ENCODE peak calls at places on chromosomes 5 and 9, in six cellular contexts. A, B, T, K, M and N are unnamed samples.

GRCh38 chr9:129124507-129125069 is 13.4 kb downstream of the PTPA start:
- DNase-seq in A (no peak), B (no peak), T (no peak), K (no peak), M (no peak), N (no peak)

GRCh38 chr9:127905788-127906191 is 6.4 kb upstream of the ST6GALNAC6 start:
- DNase-seq in A (no peak), B (peak), T (no peak), K (no peak), M (no peak), N (no peak)

GRCh38 chr9:100573655-100574260 is 4.1 kb upstream of the CAVIN4 start:
- DNase-seq in A (no peak), B (no peak), T (no peak), K (no peak), M (no peak), N (no peak)

GRCh38 chr5:147532157-147532556 is 22.3 kb upstream of the DPYSL3 start:
- DNase-seq in A (no peak), B (no peak), T (no peak), K (no peak), M (no peak), N (no peak)

GRCh38 chr9:88658311-88658822 is 123.4 kb downstream of the NXNL2 start:
- DNase-seq in A (no peak), B (no peak), T (no peak), K (no peak), M (no peak), N (no peak)

GRCh38 chr9:137141050-137141810 is 2.3 kb downstream of the GRIN1 start:
- DNase-seq in A (no peak), B (no peak), T (no peak), K (no peak), M (no peak), N (peak)

GRCh38 chr5:139663752-139664151 is 15.6 kb downstream of the CXXC5 start:
- DNase-seq in A (no peak), B (no peak), T (no peak), K (no peak), M (no peak), N (no peak)

GRCh38 chr9:128321343-128321742 is 904 bp downstream of the TRUB2 start:
- DNase-seq in A (no peak), B (no peak), T (no peak), K (no peak), M (no peak), N (no peak)

GRCh38 chr5:11903614-11904269 is 504 bp downstream of the CTNND2 start:
- DNase-seq in A (peak), B (peak), T (no peak), K (peak), M (no peak), N (no peak)

GRCh38 chr5:15574806-15575205 is 74.8 kb downstream of the FBXL7 start:
- DNase-seq in A (no peak), B (no peak), T (no peak), K (no peak), M (no peak), N (no peak)

GRCh38 chr9:127116946-127117345 is 5.5 kb downstream of the ANGPTL2 start:
- DNase-seq in A (no peak), B (peak), T (no peak), K (no peak), M (no peak), N (no peak)

GRCh38 chr5:158135682-158136176 is 276.8 kb upstream of the CLINT1 start:
- DNase-seq in A (peak), B (no peak), T (no peak), K (peak), M (no peak), N (no peak)

GRCh38 chr9:68747043-68747533 is 42.0 kb downstream of the PIP5K1B start:
- DNase-seq in A (no peak), B (no peak), T (no peak), K (no peak), M (no peak), N (no peak)

DNA sequence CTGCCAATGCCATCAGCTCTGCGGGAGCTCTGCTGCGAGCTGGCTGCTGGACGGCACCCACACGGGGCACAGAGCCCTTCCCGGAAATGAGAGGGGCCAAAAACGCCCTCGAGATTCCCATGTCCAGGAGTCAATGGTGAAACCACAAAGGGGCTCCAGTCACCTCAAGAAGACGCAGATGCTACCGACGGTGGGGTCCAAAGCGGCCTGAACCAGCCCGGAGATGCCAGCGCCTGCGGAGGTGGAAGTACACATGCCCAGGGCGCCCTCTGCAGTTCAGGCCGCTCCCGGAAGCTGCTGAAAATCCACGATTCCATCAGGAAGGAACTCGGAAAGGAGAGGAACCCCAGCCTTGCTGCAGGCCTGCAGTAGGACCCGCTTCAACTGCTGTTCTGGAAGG is 82.4 kb upstream of the SELENOP start:
- DNase-seq in A (peak), B (no peak), T (no peak), K (no peak), M (no peak), N (no peak)
- TF ChIP-seq CTCF in A (peak), B (no peak), T (no peak), K (peak), M (peak), N (no peak)

GRCh38 chr9:36817160-36817834 is 216.8 kb downstream of the PAX5 start:
- DNase-seq in A (no peak), B (no peak), T (no peak), K (no peak), M (no peak), N (no peak)

GRCh38 chr9:36815566-36816348 is 218.3 kb downstream of the PAX5 start:
- DNase-seq in A (no peak), B (no peak), T (no peak), K (no peak), M (no peak), N (no peak)

GRCh38 chr9:36818242-36818938 is 215.7 kb downstream of the PAX5 start:
- DNase-seq in A (peak), B (no peak), T (no peak), K (no peak), M (no peak), N (no peak)

GRCh38 chr9:36820392-36820861 is 213.6 kb downstream of the PAX5 start:
- DNase-seq in A (no peak), B (no peak), T (peak), K (no peak), M (no peak), N (no peak)

GRCh38 chr9:36818965-36819870 is 214.8 kb downstream of the PAX5 start:
- DNase-seq in A (peak), B (no peak), T (peak), K (peak), M (no peak), N (no peak)
- TF ChIP-seq CTCF in A (no peak), B (no peak), T (no peak), K (no peak), M (no peak), N (no peak)

DNA sequence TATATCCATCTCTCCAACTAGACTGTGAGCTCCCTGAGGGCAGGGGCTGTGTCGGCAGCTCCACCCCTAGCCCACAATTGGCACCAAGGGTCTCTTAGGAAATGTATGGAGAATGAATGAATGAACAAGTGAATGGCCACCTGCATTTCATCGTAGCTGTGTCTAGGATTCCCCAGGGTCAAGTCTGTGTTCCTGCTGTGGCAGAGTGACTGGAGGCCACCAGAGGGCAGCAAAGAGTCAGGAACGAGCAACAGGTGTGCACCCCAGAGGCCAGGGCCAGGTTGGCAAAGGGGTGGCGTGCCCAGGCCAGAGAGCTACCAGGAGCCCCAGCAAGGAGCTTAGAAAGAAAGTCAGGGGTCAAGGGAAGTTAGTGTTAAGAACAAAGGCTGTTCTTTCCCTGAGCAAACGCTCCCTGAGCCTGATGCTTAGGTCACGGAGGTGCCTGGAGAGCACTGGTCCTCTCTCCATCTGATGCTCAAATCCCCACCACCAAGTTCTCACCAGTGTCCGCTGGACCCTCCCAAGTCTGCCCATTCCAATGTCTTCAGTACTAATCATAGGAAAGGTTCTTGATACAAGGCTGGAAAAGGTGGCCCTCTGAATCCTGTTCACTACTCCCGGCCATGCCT is 160.7 kb downstream of the PAX5 start:
- DNase-seq in A (peak), B (peak), T (peak), K (peak), M (peak), N (no peak)
- TF ChIP-seq CTCF in A (peak), B (peak), T (peak), K (peak), M (peak), N (peak)

GRCh38 chr5:3432135-3432534 is 163.5 kb upstream of the IRX1 start:
- DNase-seq in A (no peak), B (no peak), T (no peak), K (no peak), M (no peak), N (no peak)

GRCh38 chr5:3429962-3430361 is 165.7 kb upstream of the IRX1 start:
- DNase-seq in A (no peak), B (no peak), T (no peak), K (no peak), M (no peak), N (no peak)

DNA sequence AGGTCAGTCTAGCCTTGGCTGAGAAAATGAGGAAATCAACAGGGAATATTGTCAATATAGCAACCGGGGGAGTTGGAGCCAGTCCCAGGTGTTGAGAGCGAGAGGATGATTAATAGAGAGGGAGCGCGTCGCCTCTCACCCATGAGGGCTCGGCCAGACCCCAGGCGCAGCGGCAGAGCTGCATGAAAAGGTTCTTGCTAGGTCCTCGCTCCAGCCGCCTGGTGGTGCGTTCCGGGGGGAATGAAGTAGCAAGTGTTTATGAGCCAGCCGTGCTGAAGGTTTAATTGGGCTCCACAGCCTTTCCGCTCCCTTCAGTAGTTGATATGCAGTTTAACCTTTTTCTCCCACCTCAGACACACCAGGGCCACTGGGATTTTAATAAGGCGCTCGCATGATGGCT is 167.3 kb upstream of the IRX1 start:
- DNase-seq in A (peak), B (no peak), T (no peak), K (no peak), M (no peak), N (no peak)
- TF ChIP-seq CTCF in A (peak), B (no peak), T (no peak), K (no peak), M (no peak), N (no peak)

GRCh38 chr5:87042554-87042953 is 225.1 kb upstream of the RASA1 start:
- DNase-seq in A (no peak), B (no peak), T (no peak), K (no peak), M (no peak), N (no peak)

GRCh38 chr5:87053134-87053533 is 214.5 kb upstream of the RASA1 start:
- DNase-seq in A (no peak), B (no peak), T (no peak), K (no peak), M (no peak), N (no peak)

GRCh38 chr5:87048156-87048555 is 219.5 kb upstream of the RASA1 start:
- DNase-seq in A (no peak), B (peak), T (no peak), K (no peak), M (no peak), N (no peak)
- TF ChIP-seq CTCF in A (no peak), B (no peak), T (no peak), K (no peak), M (peak), N (no peak)

DNA sequence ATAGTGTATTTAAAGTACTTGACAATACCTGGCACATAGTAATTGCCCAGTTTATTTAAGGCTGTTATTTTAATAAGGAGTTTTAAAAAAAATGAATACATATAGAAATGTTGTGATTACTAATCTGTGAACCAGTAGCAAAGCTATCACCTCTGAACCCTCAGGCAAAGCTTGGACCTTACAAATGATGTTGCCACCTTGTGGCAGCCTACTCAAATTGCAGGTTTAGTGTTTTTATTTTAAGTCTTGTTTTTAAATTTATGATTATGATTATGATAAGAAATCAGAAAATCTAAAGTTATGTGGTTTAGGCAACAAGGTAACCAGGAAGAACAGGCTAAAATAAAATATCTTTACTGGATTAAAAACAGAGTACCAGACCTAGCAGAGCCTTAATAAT is 35.8 kb downstream of the PPARGC1B start:
- DNase-seq in A (no peak), B (peak), T (no peak), K (no peak), M (no peak), N (no peak)
- TF ChIP-seq CTCF in A (peak), B (peak), T (no peak), K (peak), M (peak), N (peak)

GRCh38 chr5:43043400-43043756 is 3.3 kb upstream of the ANXA2R start:
- DNase-seq in A (no peak), B (no peak), T (no peak), K (no peak), M (no peak), N (no peak)
- TF ChIP-seq CTCF in A (no peak), B (no peak), T (no peak), K (no peak), M (no peak), N (no peak)